ENCODE peak calls at places on chromosomes 4 and X, in four cellular contexts. Q is tibial nerve, W is psoas muscle, S is breast epithelium. V is an unnamed sample. For H3K4me1, the result is how much of the 10 kb centered on the place peaks cover.

GRCh38 chrX:40195368-40195767 is 97.6 kb upstream of the BCOR start:
- DNase-seq in Q (no peak), W (no peak), S (no peak), V (no peak)

GRCh38 chr4:189202182-189202868 is 738.3 kb upstream of the FRG1 start:
- DNase-seq in Q (peak), W (peak), S (peak), V (peak)

GRCh38 chrX:38166478-38167083 is 54.1 kb downstream of the SRPX start:
- DNase-seq in Q (no peak), W (no peak), S (no peak), V (peak)

GRCh38 chrX:11908371-11908770 is 150.3 kb downstream of the MSL3 start:
- DNase-seq in Q (no peak), W (no peak), S (no peak), V (peak)

GRCh38 chr4:141417387-141417786 is 196.7 kb downstream of the ZNF330 start:
- DNase-seq in Q (no peak), W (no peak), S (no peak), V (no peak)

GRCh38 chr4:89640620-89641366 is 196.2 kb downstream of the SNCA start:
- DNase-seq in Q (no peak), W (no peak), S (no peak), V (peak)

GRCh38 chrX:39782276-39782675 is 315.5 kb downstream of the BCOR start:
- DNase-seq in Q (no peak), W (no peak), S (no peak), V (peak)

GRCh38 chr4:15164571-15164970 is 162.3 kb downstream of the CPEB2 start:
- DNase-seq in Q (no peak), W (no peak), S (no peak), V (no peak)

GRCh38 chr4:36392049-36392448 is 110.6 kb downstream of the DTHD1 start:
- DNase-seq in Q (no peak), W (no peak), S (no peak), V (no peak)

GRCh38 chrX:118823263-118824172 is at the start of gene ZCCHC12:
- DNase-seq in Q (no peak), W (peak), S (no peak), V (peak)

GRCh38 chrX:100643943-100644587 is at the start of gene SRPX2:
- DNase-seq in Q (peak), W (peak), S (peak), V (no peak)

GRCh38 chrX:130170752-130171445 is 863 bp upstream of the RAB33A start:
- DNase-seq in Q (no peak), W (no peak), S (no peak), V (peak)

GRCh38 chr4:124803026-124803425 is 90.5 kb upstream of the ANKRD50 start:
- DNase-seq in Q (no peak), W (no peak), S (no peak), V (no peak)

GRCh38 chr4:87321888-87322287 is 794 bp downstream of the HSD17B13 start:
- DNase-seq in Q (no peak), W (no peak), S (no peak), V (no peak)

GRCh38 chrX:133685806-133686205 is 270.5 kb upstream of the GPC4 start:
- DNase-seq in Q (no peak), W (no peak), S (no peak), V (peak)

GRCh38 chrX:19840899-19841648 is 46.3 kb downstream of the SH3KBP1 start:
- DNase-seq in Q (no peak), W (no peak), S (no peak), V (peak)

GRCh38 chrX:40158036-40158706 is 60.4 kb upstream of the BCOR start:
- DNase-seq in Q (no peak), W (peak), S (no peak), V (peak)

GRCh38 chr4:5371415-5372190 is 320.3 kb downstream of the STK32B start:
- DNase-seq in Q (no peak), W (no peak), S (no peak), V (no peak)

GRCh38 chrX:103861200-103861599 is 29.1 kb upstream of the RAB9B start:
- DNase-seq in Q (no peak), W (no peak), S (no peak), V (no peak)

GRCh38 chr4:67049446-67049845 is 495.9 kb downstream of the CENPC start:
- DNase-seq in Q (no peak), W (no peak), S (no peak), V (peak)

GRCh38 chr4:89492476-89493110 is 185.0 kb upstream of the GPRIN3 start:
- DNase-seq in Q (no peak), W (no peak), S (no peak), V (no peak)

GRCh38 chr4:10584042-10584441 is 100.5 kb downstream of the CLNK start:
- DNase-seq in Q (no peak), W (no peak), S (no peak), V (no peak)

GRCh38 chrX:126376465-126376864 is 176.1 kb downstream of the DCAF12L1 start:
- DNase-seq in Q (no peak), W (no peak), S (no peak), V (peak)

GRCh38 chr4:185470503-185471195 is 884 bp downstream of the CCDC110 start:
- DNase-seq in Q (peak), W (peak), S (peak), V (peak)

GRCh38 chrX:120672841-120673530 is 43.1 kb upstream of the C1GALT1C1 start:
- DNase-seq in Q (no peak), W (no peak), S (no peak), V (no peak)

GRCh38 chrX:110759785-110760184 is 35.8 kb downstream of the CHRDL1 start:
- DNase-seq in Q (no peak), W (no peak), S (no peak), V (no peak)

GRCh38 chrX:11952176-11952720 is 186.0 kb upstream of the FRMPD4 start:
- DNase-seq in Q (no peak), W (no peak), S (no peak), V (no peak)

GRCh38 chr4:154519214-154519613 is 27.6 kb upstream of the DCHS2 start:
- DNase-seq in Q (no peak), W (no peak), S (no peak), V (no peak)

GRCh38 chrX:3788494-3789233 is 75.2 kb upstream of the PRKX start:
- DNase-seq in Q (no peak), W (no peak), S (no peak), V (peak)

GRCh38 chr4:35511851-35512250 is 732.5 kb downstream of the ARAP2 start:
- DNase-seq in Q (no peak), W (no peak), S (no peak), V (no peak)

GRCh38 chrX:76427560-76428242 is at the start of gene MAGEE1:
- DNase-seq in Q (peak), W (peak), S (peak), V (peak)

GRCh38 chr4:26131711-26132110 is 189.1 kb upstream of the RBPJ start:
- DNase-seq in Q (no peak), W (no peak), S (no peak), V (no peak)

GRCh38 chr4:113276448-113277158 is 227.2 kb downstream of the ANK2 start:
- DNase-seq in Q (no peak), W (no peak), S (no peak), V (no peak)

GRCh38 chr4:164288578-164288977 is 465.4 kb upstream of the SMIM31 start:
- DNase-seq in Q (no peak), W (no peak), S (no peak), V (no peak)
- H3K27ac ChIP-seq in Q (no peak), W (no peak), S (no peak), V (no peak)

GRCh38 chr4:143358419-143358818 is 21.7 kb downstream of the GAB1 start:
- DNase-seq in Q (no peak), W (no peak), S (no peak), V (no peak)

GRCh38 chr4:143358923-143359694 is 22.4 kb downstream of the GAB1 start:
- DNase-seq in Q (no peak), W (no peak), S (peak), V (no peak)

GRCh38 chr4:143360838-143361237 is 24.2 kb downstream of the GAB1 start:
- DNase-seq in Q (no peak), W (no peak), S (no peak), V (no peak)

GRCh38 chr4:143357161-143357845 is 20.6 kb downstream of the GAB1 start:
- DNase-seq in Q (no peak), W (no peak), S (no peak), V (no peak)

GRCh38 chr4:143359794-143360193 is 23.1 kb downstream of the GAB1 start:
- DNase-seq in Q (no peak), W (no peak), S (no peak), V (no peak)
- H3K4me1 ChIP-seq in Q (under half), W (half or more), S (under half), V (half or more)

GRCh38 chr4:46323891-46324290 is 66.0 kb downstream of the GABRA2 start:
- DNase-seq in Q (no peak), W (no peak), S (no peak), V (no peak)

GRCh38 chr4:46329118-46329976 is 60.6 kb downstream of the GABRA2 start:
- DNase-seq in Q (no peak), W (no peak), S (no peak), V (peak)
- TF ChIP-seq CTCF in Q (peak), W (no peak), S (no peak), V (peak)

GRCh38 chrX:47556045-47556623 is 4.9 kb upstream of the ARAF start:
- DNase-seq in Q (peak), W (peak), S (peak), V (peak)

GRCh38 chrX:47560831-47561652 is at the start of gene ARAF:
- DNase-seq in Q (peak), W (peak), S (peak), V (peak)

GRCh38 chrX:47561653-47562151 is 697 bp downstream of the ARAF start:
- DNase-seq in Q (no peak), W (no peak), S (no peak), V (no peak)

GRCh38 chrX:47560179-47560830 is 700 bp upstream of the ARAF start:
- DNase-seq in Q (no peak), W (no peak), S (no peak), V (peak)

DNA sequence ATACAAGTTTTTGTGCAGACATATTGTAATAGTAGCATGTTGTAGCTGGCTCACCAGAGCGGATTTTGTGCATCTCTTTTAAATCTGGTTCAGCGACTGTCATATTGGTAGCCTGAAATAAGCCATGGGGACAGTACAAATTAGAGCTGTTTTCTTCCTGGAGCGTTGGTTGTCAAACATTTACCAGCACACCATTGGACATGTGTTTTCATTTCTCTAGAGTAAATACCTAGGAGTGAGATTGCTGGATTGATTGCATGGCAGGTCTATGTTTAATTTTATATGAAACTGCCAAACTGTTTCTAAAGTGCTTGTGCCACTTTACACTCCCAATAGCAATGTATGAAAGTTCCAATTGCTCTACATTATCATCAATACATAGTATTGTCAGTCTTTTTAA is 2.6 kb upstream of the ARAF start:
- DNase-seq in Q (no peak), W (no peak), S (no peak), V (no peak)
- H3K27ac ChIP-seq in Q (no peak), W (no peak), S (no peak), V (no peak)

GRCh38 chr4:173191623-173192041 is 23.0 kb downstream of the GALNT7 start:
- DNase-seq in Q (no peak), W (no peak), S (no peak), V (no peak)

GRCh38 chr4:173195708-173196107 is 27.1 kb downstream of the GALNT7 start:
- DNase-seq in Q (no peak), W (no peak), S (no peak), V (no peak)

GRCh38 chr4:173194175-173194574 is 25.6 kb downstream of the GALNT7 start:
- DNase-seq in Q (no peak), W (no peak), S (no peak), V (no peak)

GRCh38 chr4:173195132-173195531 is 26.5 kb downstream of the GALNT7 start:
- DNase-seq in Q (no peak), W (no peak), S (no peak), V (no peak)

DNA sequence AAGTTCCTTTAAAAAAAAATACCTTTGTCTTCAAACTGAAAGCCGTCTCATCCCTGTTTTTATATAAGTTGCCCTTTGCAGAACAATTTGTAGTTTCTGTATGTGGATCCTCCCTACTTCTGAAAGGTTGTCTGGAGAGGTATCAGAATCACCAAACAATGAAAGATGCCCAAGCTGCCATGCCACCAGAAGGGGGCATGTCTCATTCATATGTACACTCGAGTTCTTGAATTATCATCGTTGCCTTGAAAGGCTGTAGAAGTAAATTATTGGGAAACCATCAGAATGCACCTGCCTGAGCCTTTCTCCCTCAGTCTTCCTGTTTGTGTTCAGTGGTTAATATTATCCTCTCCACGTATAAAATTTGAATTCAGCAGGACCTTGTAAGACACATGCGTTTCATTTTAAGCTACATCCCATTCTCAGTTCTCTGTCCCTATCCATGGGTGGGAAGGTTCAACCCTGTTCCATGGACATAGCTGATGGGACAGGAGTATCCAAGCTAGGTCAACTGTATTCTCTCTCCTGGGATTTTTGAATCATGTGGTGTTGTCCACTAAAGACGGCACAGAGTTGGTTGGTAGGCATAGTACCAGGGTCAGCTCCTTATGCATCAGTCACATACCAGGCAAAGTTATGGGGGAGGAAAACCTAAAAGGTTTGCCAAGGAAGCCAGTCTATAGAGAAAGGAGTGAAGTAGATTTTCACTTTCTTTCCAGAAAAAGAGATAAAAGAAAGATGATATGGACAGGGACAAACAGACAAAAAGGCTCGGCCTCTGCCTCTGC is 24.0 kb downstream of the GALNT7 start:
- DNase-seq in Q (no peak), W (no peak), S (no peak), V (no peak)
- H3K4me1 ChIP-seq in Q (under half), W (under half), S (under half), V (half or more)

DNA sequence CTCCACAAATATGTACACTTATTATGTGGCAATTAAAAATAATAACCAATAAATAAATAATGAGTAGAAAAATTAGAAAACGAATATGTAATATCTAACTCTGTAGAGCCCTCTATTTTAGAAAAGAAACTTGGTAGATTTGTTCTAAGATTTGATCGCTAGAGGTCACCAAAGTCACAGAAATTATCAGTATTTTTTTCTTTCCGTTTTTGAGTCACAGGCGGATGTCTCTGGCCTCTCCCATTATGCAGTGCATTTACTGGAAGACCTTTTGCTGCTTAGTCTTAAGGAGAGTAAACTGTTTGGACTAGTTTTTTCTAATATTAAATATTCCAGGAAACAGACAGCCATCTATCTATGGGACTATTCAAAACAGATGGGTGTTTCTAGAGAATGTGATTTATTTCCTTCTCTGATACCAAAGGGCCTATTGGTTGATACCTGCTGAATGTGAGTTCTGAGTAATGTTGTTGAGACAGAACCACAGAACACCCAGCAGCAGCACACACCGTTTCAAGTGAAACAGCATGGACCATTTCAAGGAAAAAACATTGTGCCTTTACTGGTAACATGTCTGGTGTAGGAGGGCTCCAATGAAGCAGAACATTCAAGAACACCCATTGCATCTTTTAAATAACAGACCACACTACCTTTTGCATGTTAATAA is 34.0 kb upstream of the GYPA start:
- DNase-seq in Q (no peak), W (no peak), S (no peak), V (peak)
- TF ChIP-seq CTCF in Q (peak), W (peak), S (peak), V (peak)

GRCh38 chr4:8507624-8508023 is 67.0 kb downstream of the TRMT44 start:
- DNase-seq in Q (no peak), W (no peak), S (no peak), V (no peak)
- H3K27ac ChIP-seq in Q (no peak), W (no peak), S (peak), V (no peak)

DNA sequence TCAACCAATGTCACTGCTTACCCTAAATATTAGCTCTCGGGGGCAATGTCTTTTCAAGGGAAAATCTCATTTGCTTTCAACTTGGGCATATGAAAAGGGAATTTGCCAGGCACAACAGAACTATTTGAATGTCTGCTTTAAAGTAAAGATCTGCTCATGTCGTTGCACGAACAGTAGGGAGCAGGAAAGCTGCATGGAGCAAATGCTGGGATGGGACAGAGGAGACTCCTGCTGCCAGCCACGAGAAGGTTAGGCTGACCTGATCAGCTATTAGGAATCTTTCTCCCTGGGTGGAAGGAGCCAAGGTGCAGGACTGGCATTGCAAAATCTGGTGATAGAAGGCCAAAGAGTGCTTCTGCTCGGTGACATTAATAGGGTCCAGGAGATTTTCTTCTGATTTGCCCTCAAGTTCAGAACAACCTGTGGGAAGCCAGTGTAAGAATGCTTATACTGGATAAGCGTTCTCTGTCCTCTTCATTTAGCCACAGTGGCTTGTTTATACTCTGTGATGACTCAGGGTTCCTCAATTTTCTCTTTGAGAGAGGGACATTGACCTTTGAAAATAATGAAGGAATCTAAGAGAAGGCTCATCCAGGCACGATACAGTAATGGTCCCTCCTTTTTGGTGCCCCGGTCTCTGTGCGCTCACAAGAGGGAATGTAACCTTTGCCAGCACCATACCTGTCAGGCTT is 22.9 kb downstream of the FHL1 start:
- DNase-seq in Q (no peak), W (peak), S (no peak), V (no peak)
- H3K4me1 ChIP-seq in Q (under half), W (under half), S (under half), V (under half)